ENCODE peak calls at places on chromosomes 3 and 15, in nine cellular contexts. Q is T follicular helper cell; U is RPMI7951; Z is stimulated activated CD8-positive, alpha-beta memory T cell treated with anti-CD3 and anti-CD28 coated beads, Interleukin-7, amount 100 ng/mL, for 1 hour; M is head of caudate nucleus; I is stimulated activated CD4-positive, alpha-beta T cell treated with anti-CD3 and anti-CD28 coated beads, Interleukin-2, amount 100 ng/mL, for 24 hours; B is BE2C; K is endodermal cell; D is activated CD4-positive, alpha-beta T cell treated with anti-CD3 and anti-CD28 coated beads, Interleukin-2, amount 10 ng/mL, durations not matched to agents 7 days and 5 days. P is an unnamed sample.

GRCh38 chr15:70096215-70096974 is 1.3 kb downstream of the TLE3 start:
- DNase-seq in I (peak; percentile 68), D (peak; percentile 51), M (no peak), U (peak; percentile 70), K (no peak), Z (peak; percentile 10), B (peak; percentile 49), Q (peak; percentile 40), P (no peak)

GRCh38 chr3:196528639-196529233 is 13.6 kb upstream of the SMCO1 start:
- DNase-seq in I (peak; percentile 89), B (peak; percentile 82), Q (peak; percentile 25), U (peak; percentile 74), K (peak; percentile 94), M (peak; percentile 65), D (peak; percentile 78), Z (peak; percentile 48), P (peak; percentile 59)

GRCh38 chr3:82080792-82081191 is 319.3 kb upstream of the GBE1 start:
- DNase-seq in B (no peak), Q (no peak), I (no peak), U (no peak), D (no peak), K (no peak), M (no peak), Z (no peak), P (no peak)

GRCh38 chr3:38404286-38404685 is 49.4 kb upstream of the ACVR2B start:
- DNase-seq in Z (no peak), M (no peak), D (no peak), Q (no peak), U (peak; percentile 85), I (no peak), B (no peak), K (peak; percentile 63), P (peak; percentile 70)

GRCh38 chr3:100416176-100416575 is 14.8 kb downstream of the LNP1 start:
- DNase-seq in M (no peak), D (no peak), I (no peak), Z (no peak), K (no peak), U (no peak), B (no peak), Q (no peak), P (no peak)

GRCh38 chr3:183540501-183541234 is 14.8 kb downstream of the KLHL6 start:
- DNase-seq in D (no peak), Z (no peak), M (no peak), U (no peak), Q (no peak), I (no peak), B (no peak), K (no peak), P (no peak)

GRCh38 chr3:125431912-125432587 is 56.9 kb upstream of the ZNF148 start:
- DNase-seq in K (no peak), M (no peak), D (no peak), U (no peak), I (no peak), Q (no peak), B (no peak), Z (no peak), P (no peak)

GRCh38 chr15:45637552-45638033 is 2.8 kb downstream of the SQOR start:
- DNase-seq in B (no peak), D (peak; percentile 72), I (peak; percentile 64), M (no peak), Q (no peak), Z (no peak), K (peak; percentile 4), U (peak; percentile 86), P (no peak)

GRCh38 chr3:62708642-62709041 is 166.6 kb downstream of the CADPS start:
- DNase-seq in U (no peak), D (no peak), I (no peak), M (no peak), K (peak; percentile 47), Z (no peak), Q (no peak), B (no peak), P (no peak)

GRCh38 chr3:45224824-45225464 is 1.1 kb downstream of the TMEM158 start:
- DNase-seq in Z (no peak), K (peak; percentile 95), Q (no peak), D (peak; percentile 18), B (peak; percentile 60), I (no peak), M (peak; percentile 84), U (peak; percentile 78), P (peak; percentile 64)

GRCh38 chr3:52053307-52054304 is 2.8 kb downstream of the DUSP7 start:
- DNase-seq in K (peak; percentile 61), Z (no peak), B (no peak), Q (no peak), D (peak; percentile 49), I (peak; percentile 49), U (peak; percentile 35), M (no peak), P (no peak)

GRCh38 chr3:146912233-146913015 is 307.3 kb upstream of the PLSCR5 start:
- DNase-seq in I (no peak), D (no peak), B (no peak), K (no peak), Z (no peak), U (no peak), Q (no peak), M (no peak), P (no peak)

GRCh38 chr3:191566469-191566868 is 105.5 kb downstream of the PYDC2 start:
- DNase-seq in M (no peak), K (no peak), Z (no peak), I (no peak), D (no peak), U (peak; percentile 18), Q (no peak), B (no peak), P (no peak)

GRCh38 chr3:4820296-4821121 is 158.7 kb upstream of the BHLHE40 start:
- DNase-seq in B (no peak), Z (no peak), M (no peak), K (no peak), D (no peak), I (no peak), U (no peak), Q (no peak), P (no peak)

GRCh38 chr15:38069001-38069400 is 134.6 kb downstream of the TMCO5A start:
- DNase-seq in Q (no peak), U (peak; percentile 89), B (peak; percentile 19), K (no peak), D (peak; percentile 21), I (peak; percentile 21), M (peak; percentile 39), Z (no peak), P (no peak)

GRCh38 chr15:101852356-101852755 is 40.4 kb downstream of the OR4F15 start:
- DNase-seq in D (no peak), I (no peak), U (no peak), B (no peak), Q (no peak), M (no peak), Z (no peak), K (no peak), P (no peak)

GRCh38 chr15:83709813-83710212 is 55.9 kb downstream of the ADAMTSL3 start:
- DNase-seq in D (no peak), B (no peak), K (no peak), U (no peak), I (no peak), M (no peak), Z (no peak), Q (no peak), P (no peak)

GRCh38 chr3:14145236-14145635 is 20.4 kb downstream of the TMEM43 start:
- DNase-seq in U (no peak), Q (no peak), B (no peak), M (no peak), I (no peak), D (no peak), Z (no peak), K (peak; percentile 56), P (no peak)

GRCh38 chr15:90552162-90552928 is 22.6 kb downstream of the CRTC3 start:
- DNase-seq in B (no peak), M (no peak), I (no peak), Z (no peak), K (no peak), U (peak; percentile 95), Q (no peak), D (no peak), P (no peak)

GRCh38 chr3:127049390-127049789 is 66.5 kb downstream of the PLXNA1 start:
- DNase-seq in Z (no peak), K (no peak), Q (no peak), D (no peak), M (no peak), B (no peak), I (no peak), U (peak; percentile 75), P (no peak)

GRCh38 chr15:59933607-59934006 is 70.5 kb upstream of the FOXB1 start:
- DNase-seq in I (no peak), Q (no peak), M (no peak), D (no peak), K (no peak), U (peak; percentile 7), B (no peak), Z (no peak), P (no peak)

GRCh38 chr3:98920166-98920565 is 18.7 kb upstream of the DCBLD2 start:
- DNase-seq in U (no peak), D (no peak), B (no peak), M (no peak), Q (no peak), I (no peak), K (no peak), Z (no peak), P (no peak)

P was measured in right atrium auricular region.